ENCODE peak calls at places on chromosomes 13 and 19, in eight cellular contexts. S is cardiac fibroblast, H is BJ, X is heart left ventricle, K is right atrium auricular region, W is HFFc6, V is GM12864, T is GM23338. Y is an unnamed sample.

GRCh38 chr13:28337196-28338045 is 157.5 kb downstream of the FLT1 start:
- DNase-seq in W (peak), S (peak), T (no peak), X (no peak), H (peak), V (no peak), K (no peak), Y (peak)

GRCh38 chr13:50320297-50320862 is 305.1 kb downstream of the KCNRG start:
- DNase-seq in V (no peak), K (no peak), S (peak), X (no peak), T (no peak), H (no peak), W (peak), Y (no peak)

GRCh38 chr13:20814224-20814910 is 40.6 kb upstream of the EEF1AKMT1 start:
- DNase-seq in X (peak), S (peak), K (peak), V (no peak), W (peak), T (no peak), H (peak), Y (peak)

GRCh38 chr13:109631069-109631468 is 155.3 kb downstream of the IRS2 start:
- DNase-seq in K (no peak), T (no peak), W (no peak), V (no peak), S (no peak), X (no peak), H (no peak), Y (no peak)

GRCh38 chr13:49530452-49530851 is 34.7 kb downstream of the PHF11 start:
- DNase-seq in H (no peak), S (no peak), T (no peak), V (peak), W (no peak), X (peak), K (no peak), Y (no peak)

GRCh38 chr13:102231486-102231885 is 170.4 kb downstream of the FGF14 start:
- DNase-seq in V (no peak), S (no peak), K (no peak), X (no peak), W (no peak), T (no peak), H (no peak), Y (no peak)

GRCh38 chr13:40406405-40407138 is 259.9 kb downstream of the FOXO1 start:
- DNase-seq in K (no peak), H (peak), T (no peak), S (peak), W (peak), V (no peak), X (no peak), Y (no peak)

GRCh38 chr19:6138066-6138465 is 2.6 kb downstream of the ACSBG2 start:
- DNase-seq in W (no peak), V (no peak), H (no peak), S (no peak), K (no peak), T (no peak), X (no peak), Y (peak)

GRCh38 chr19:518292-519231 is 11.3 kb downstream of the TPGS1 start:
- DNase-seq in T (peak), X (peak), K (no peak), S (peak), V (no peak), W (no peak), H (no peak), Y (no peak)

GRCh38 chr13:50526771-50527567 is 316.5 kb downstream of the DLEU7 start:
- DNase-seq in K (no peak), H (no peak), W (no peak), V (no peak), T (no peak), S (no peak), X (peak), Y (no peak)

GRCh38 chr13:90445179-90445578 is 902.3 kb upstream of the MIR17HG start:
- DNase-seq in T (peak), K (no peak), S (peak), V (no peak), W (peak), X (no peak), H (peak), Y (peak)

GRCh38 chr13:85236431-85236830 is 562.8 kb downstream of the SLITRK6 start:
- DNase-seq in W (peak), H (no peak), T (no peak), V (no peak), X (no peak), S (peak), K (no peak), Y (no peak)

GRCh38 chr13:75702476-75702875 is 66.3 kb downstream of the LMO7 start:
- DNase-seq in X (no peak), H (no peak), T (no peak), K (no peak), V (no peak), W (no peak), S (no peak), Y (no peak)

GRCh38 chr13:102402292-102402691 is 444 bp upstream of the FGF14 start:
- DNase-seq in S (no peak), X (peak), W (no peak), T (peak), V (no peak), H (no peak), K (peak), Y (no peak)

GRCh38 chr19:50515168-50515561 is 1.5 kb upstream of the ASPDH start:
- DNase-seq in T (no peak), W (no peak), S (no peak), H (no peak), V (no peak), X (no peak), K (no peak), Y (no peak)

GRCh38 chr13:44523176-44524017 is 52.7 kb downstream of the TSC22D1 start:
- DNase-seq in T (peak), V (peak), S (peak), X (no peak), W (peak), K (no peak), H (peak), Y (peak)

GRCh38 chr13:32284927-32285632 is 30.1 kb downstream of the ZAR1L start:
- DNase-seq in W (peak), X (no peak), T (no peak), H (peak), S (peak), V (no peak), K (no peak), Y (no peak)

GRCh38 chr13:103354189-103354588 is 288.0 kb upstream of the SLC10A2 start:
- DNase-seq in X (no peak), T (no peak), H (no peak), V (no peak), W (no peak), K (no peak), S (no peak), Y (no peak)

GRCh38 chr13:42681394-42681793 is 100.0 kb upstream of the FAM216B start:
- DNase-seq in T (no peak), W (no peak), X (no peak), S (no peak), H (no peak), K (no peak), V (no peak), Y (no peak)

GRCh38 chr19:54192972-54193371 is 1.9 kb downstream of the TSEN34 start:
- DNase-seq in X (no peak), H (no peak), S (no peak), W (no peak), K (no peak), T (no peak), V (no peak), Y (no peak)

GRCh38 chr13:102195566-102196462 is 206.0 kb downstream of the FGF14 start:
- DNase-seq in X (no peak), T (no peak), V (no peak), S (peak), K (no peak), H (peak), W (no peak), Y (no peak)

GRCh38 chr19:52307275-52307674 is 10.3 kb downstream of the ZNF480 start:
- DNase-seq in V (no peak), X (no peak), S (peak), H (no peak), W (no peak), T (peak), K (no peak), Y (no peak)

GRCh38 chr13:111666377-111666776 is 345.9 kb downstream of the TEX29 start:
- DNase-seq in W (no peak), T (no peak), V (no peak), H (no peak), S (no peak), X (no peak), K (no peak), Y (no peak)

GRCh38 chr13:33524086-33524485 is 238.5 kb upstream of the STARD13 start:
- DNase-seq in V (no peak), K (no peak), T (no peak), S (peak), H (peak), X (no peak), W (peak), Y (peak)

GRCh38 chr13:23433171-23434153 is at the start of gene SACS:
- DNase-seq in K (no peak), X (no peak), T (peak), V (no peak), H (no peak), W (peak), S (peak), Y (no peak)

GRCh38 chr19:8449830-8450229 is 5.1 kb downstream of the HNRNPM start:
- DNase-seq in W (no peak), K (no peak), X (no peak), T (peak), V (no peak), S (no peak), H (no peak), Y (no peak)

GRCh38 chr13:52162279-52163101 is 3.1 kb upstream of the NEK3 start:
- DNase-seq in S (peak), H (no peak), V (no peak), T (no peak), X (no peak), K (no peak), W (peak), Y (no peak)

GRCh38 chr13:96052655-96053002 is 572 bp downstream of the UGGT2 start:
- DNase-seq in W (peak), H (peak), K (no peak), V (no peak), X (no peak), S (peak), T (peak), Y (peak)

GRCh38 chr13:42996584-42996983 is 4.5 kb upstream of the EPSTI1 start:
- DNase-seq in T (no peak), H (peak), W (peak), K (no peak), S (peak), X (no peak), V (no peak), Y (no peak)

GRCh38 chr19:35058370-35058769 is 16.8 kb downstream of the HPN start:
- DNase-seq in S (no peak), K (no peak), T (no peak), W (no peak), X (no peak), H (no peak), V (no peak), Y (no peak)

GRCh38 chr19:35056513-35057063 is 15.1 kb downstream of the HPN start:
- DNase-seq in K (no peak), T (no peak), S (no peak), H (no peak), V (no peak), X (no peak), W (no peak), Y (no peak)

GRCh38 chr19:35053667-35054293 is 12.3 kb downstream of the HPN start:
- DNase-seq in K (no peak), H (no peak), X (no peak), S (no peak), W (no peak), T (no peak), V (no peak), Y (no peak)

GRCh38 chr19:35054626-35055025 is 13.1 kb downstream of the HPN start:
- DNase-seq in K (no peak), X (no peak), V (no peak), W (no peak), S (no peak), H (no peak), T (no peak), Y (no peak)

DNA sequence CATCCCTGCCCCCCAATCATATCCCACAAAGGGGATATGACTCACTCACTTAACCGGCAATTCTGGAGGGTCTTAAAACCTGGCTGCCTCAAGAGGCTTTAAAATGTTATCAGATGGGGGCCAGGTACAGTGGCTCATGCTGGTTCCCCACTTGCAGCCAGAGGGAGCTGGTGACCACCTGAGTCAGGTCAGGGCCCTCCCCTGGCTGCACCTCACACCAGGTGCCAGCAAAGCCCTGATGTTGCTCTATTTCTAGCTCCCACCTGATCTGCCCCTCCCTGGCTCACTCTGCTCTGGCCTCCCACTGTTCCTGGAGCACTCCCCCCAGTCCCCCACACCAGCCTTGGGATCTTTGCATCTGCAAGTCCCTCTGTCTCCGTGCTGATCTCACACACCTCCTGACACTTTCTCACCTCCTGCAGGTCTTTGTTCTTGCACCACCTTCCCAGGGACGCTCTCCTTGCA is 14.2 kb downstream of the HPN start:
- DNase-seq in S (no peak), X (no peak), H (no peak), V (no peak), W (no peak), K (no peak), T (peak), Y (no peak)
- TF ChIP-seq CTCF in S (no peak), X (no peak), H (no peak), V (peak), W (peak), K (peak), T (peak), Y (no peak)

DNA sequence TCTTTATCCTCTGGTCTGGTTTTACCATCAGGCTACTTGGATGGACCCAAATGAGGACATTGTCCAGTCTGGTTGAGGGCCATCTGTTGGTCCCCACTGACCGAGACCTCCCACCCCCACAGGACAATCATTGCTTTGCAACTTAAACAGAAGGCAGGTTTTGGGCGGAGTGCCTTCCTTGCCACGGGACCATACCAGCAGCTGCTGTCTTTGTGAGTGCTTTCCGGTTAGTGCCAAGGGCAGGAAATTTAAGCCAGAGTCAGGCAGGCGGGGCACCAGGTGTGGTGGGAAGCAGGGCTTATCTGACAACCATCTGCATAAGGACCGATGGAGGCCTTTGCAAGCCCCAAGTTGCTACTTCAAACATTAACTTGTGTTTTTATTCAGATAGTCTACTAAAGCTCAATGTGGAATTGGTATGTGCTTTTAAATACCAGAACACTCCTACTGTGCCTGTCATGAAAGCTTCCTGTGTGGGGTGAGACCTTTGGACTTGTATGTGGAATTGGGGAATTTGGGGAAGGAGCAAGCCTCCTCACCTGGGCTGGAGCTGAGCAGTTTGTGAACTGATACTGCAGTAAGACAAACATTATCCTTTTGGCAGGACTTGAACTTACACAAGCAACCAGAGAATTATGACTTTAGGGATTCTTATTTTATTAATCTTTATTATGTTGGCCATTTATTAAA is 39.3 kb upstream of the UBE2L5 start:
- DNase-seq in T (no peak), H (no peak), K (no peak), V (no peak), X (no peak), S (no peak), W (no peak), Y (no peak)
- TF ChIP-seq CTCF in T (no peak), H (no peak), K (no peak), V (no peak), X (no peak), S (no peak), W (no peak), Y (no peak)

GRCh38 chr19:39200818-39201145 is 3.3 kb downstream of the SYCN start:
- DNase-seq in W (no peak), S (no peak), T (no peak), X (no peak), H (no peak), K (no peak), V (no peak), Y (no peak)

GRCh38 chr19:39202998-39203355 is 1.1 kb downstream of the SYCN start:
- DNase-seq in V (no peak), H (no peak), T (no peak), K (no peak), W (no peak), X (no peak), S (no peak), Y (no peak)

GRCh38 chr19:39199025-39199424 is 2.3 kb downstream of the NCCRP1 start:
- DNase-seq in X (no peak), W (peak), S (peak), H (peak), K (no peak), T (no peak), V (no peak), Y (peak)

GRCh38 chr19:39197808-39198207 is 1.0 kb downstream of the NCCRP1 start:
- DNase-seq in T (no peak), V (no peak), S (no peak), X (no peak), W (no peak), H (no peak), K (no peak), Y (no peak)

GRCh38 chr19:39200066-39200817 is 3.5 kb downstream of the NCCRP1 start:
- DNase-seq in T (no peak), H (no peak), W (no peak), K (no peak), V (no peak), S (no peak), X (no peak), Y (no peak)
- TF ChIP-seq CTCF in T (no peak), H (no peak), W (no peak), K (no peak), V (no peak), S (no peak), X (no peak), Y (no peak)

GRCh38 chr19:1608414-1609391 is 3.4 kb upstream of the UQCR11 start:
- DNase-seq in T (peak), K (no peak), W (no peak), X (no peak), V (no peak), H (no peak), S (no peak), Y (no peak)

GRCh38 chr19:1605236-1606137 is at the start of gene UQCR11:
- DNase-seq in X (peak), T (peak), V (peak), S (peak), K (peak), W (peak), H (peak), Y (peak)

GRCh38 chr19:1602091-1602707 is 3.1 kb downstream of the UQCR11 start:
- DNase-seq in W (no peak), T (no peak), H (no peak), S (no peak), X (no peak), K (no peak), V (no peak), Y (no peak)

GRCh38 chr19:1609680-1610474 is 4.6 kb upstream of the UQCR11 start:
- DNase-seq in H (no peak), S (no peak), V (no peak), X (no peak), T (no peak), K (no peak), W (no peak), Y (no peak)

GRCh38 chr19:1606138-1606651 is 933 bp upstream of the UQCR11 start:
- DNase-seq in K (peak), S (no peak), V (no peak), X (peak), T (no peak), W (no peak), H (no peak), Y (no peak)
- TF ChIP-seq CTCF in K (no peak), S (no peak), V (no peak), X (no peak), T (no peak), W (peak), H (no peak), Y (no peak)

GRCh38 chr13:112970552-112971287 is 1.7 kb downstream of the MCF2L start:
- DNase-seq in V (no peak), S (no peak), X (no peak), W (no peak), T (no peak), K (no peak), H (peak), Y (no peak)

GRCh38 chr13:112969692-112970338 is 801 bp downstream of the MCF2L start:
- DNase-seq in T (no peak), H (no peak), V (no peak), S (no peak), X (no peak), W (no peak), K (no peak), Y (no peak)

GRCh38 chr13:112967666-112968379 is 1.2 kb upstream of the MCF2L start:
- DNase-seq in S (no peak), X (no peak), K (no peak), T (no peak), H (no peak), W (no peak), V (no peak), Y (no peak)

GRCh38 chr13:112968380-112968909 is 569 bp upstream of the MCF2L start:
- DNase-seq in S (no peak), T (peak), K (no peak), H (no peak), V (no peak), W (no peak), X (peak), Y (no peak)

GRCh38 chr13:112968910-112969691 is at the start of gene MCF2L:
- DNase-seq in H (no peak), S (peak), T (peak), V (no peak), X (peak), K (no peak), W (no peak), Y (peak)
- TF ChIP-seq CTCF in H (peak), S (peak), T (peak), V (no peak), X (no peak), K (peak), W (no peak), Y (peak)

DNA sequence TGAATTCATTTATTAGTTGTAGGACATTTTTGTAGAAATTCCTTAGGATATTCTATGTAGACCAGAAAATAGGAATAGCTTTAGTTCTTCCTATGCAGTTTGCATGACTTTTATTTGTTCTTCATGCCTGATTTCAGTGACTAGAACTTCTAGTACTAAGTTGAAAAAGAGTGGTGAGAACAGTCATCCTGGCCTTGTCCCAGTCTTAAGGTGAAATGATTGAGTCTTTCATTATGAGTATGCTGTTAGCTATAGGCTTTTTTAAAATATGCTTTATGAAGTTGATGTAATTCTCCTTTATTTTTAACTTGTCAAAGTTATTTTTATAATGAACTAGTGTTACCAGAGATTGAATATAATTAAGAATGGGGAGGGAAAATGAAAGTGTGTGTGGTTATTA is 690.1 kb upstream of the KLHL1 start:
- DNase-seq in X (no peak), V (no peak), W (no peak), K (no peak), H (no peak), T (no peak), S (no peak), Y (no peak)
- TF ChIP-seq CTCF in X (no peak), V (no peak), W (no peak), K (no peak), H (no peak), T (no peak), S (no peak), Y (no peak)